ENCODE peak calls at places on chromosome X, in eight cellular contexts. B is HCT116; M is activated naive CD8-positive, alpha-beta T cell treated with anti-CD3 and anti-CD28 coated beads, Interleukin-2, amount 50 U/mL, for 24 hours; X is stimulated activated CD4-positive, alpha-beta T cell treated with anti-CD3 and anti-CD28 coated beads, Interleukin-4, amount 100 ng/mL, for 4 hours; K is NCI-H2081; C is caudate nucleus; L is WTC11; S is AG09319. J is an unnamed sample.

GRCh38 chrX:134886201-134886600 is 104.6 kb upstream of the SMIM10 start:
- DNase-seq in B (peak; percentile 84), M (no peak), X (no peak), K (no peak), C (no peak), L (no peak), S (no peak), J (peak; percentile 19)

GRCh38 chrX:54415534-54416350 is 24.5 kb upstream of the TSR2 start:
- DNase-seq in B (no peak), M (no peak), X (no peak), K (no peak), C (no peak), L (peak; percentile 31), S (no peak), J (no peak)

GRCh38 chrX:129193357-129193756 is 329.9 kb downstream of the SMARCA1 start:
- DNase-seq in B (no peak), M (no peak), X (no peak), K (peak; percentile 68), C (no peak), L (no peak), S (no peak), J (no peak)

GRCh38 chrX:15758140-15758539 is 20.1 kb downstream of the CA5B start:
- DNase-seq in B (no peak), M (no peak), X (no peak), K (no peak), C (no peak), L (no peak), S (no peak), J (no peak)

GRCh38 chrX:97123001-97123400 is 239.3 kb downstream of the RPA4 start:
- DNase-seq in B (no peak), M (no peak), X (no peak), K (no peak), C (no peak), L (no peak), S (no peak), J (no peak)

GRCh38 chrX:46918434-46918833 is 6.2 kb downstream of the JADE3 start:
- DNase-seq in B (no peak), M (no peak), X (no peak), K (no peak), C (no peak), L (no peak), S (no peak), J (no peak)

GRCh38 chrX:100649550-100650356 is 5.8 kb downstream of the SRPX2 start:
- DNase-seq in B (no peak), M (no peak), X (no peak), K (no peak), C (no peak), L (peak; percentile 11), S (peak; percentile 74), J (no peak)

GRCh38 chrX:12767856-12768255 is 23.4 kb upstream of the PRPS2 start:
- DNase-seq in B (no peak), M (no peak), X (no peak), K (no peak), C (no peak), L (no peak), S (no peak), J (no peak)

J was measured in SW 1271.